ENCODE peak calls at places on chromosome 16, in nine cellular contexts. E is neuronal stem cell, L is RWPE2, Y is fibroblast of lung, J is testis, V is HCT116, C is kidney, T is OCI-LY7, H is GM23248. Z is an unnamed sample. For H3K4me1 and H3K36me3, the result is how much of the 10 kb centered on the place peaks cover.

GRCh38 chr16:90019543-90020259 is 445 bp upstream of the DBNDD1 start:
- DNase-seq in E (peak), L (no peak), Y (peak), J (peak), V (no peak), C (no peak), T (peak), H (peak), Z (no peak)

GRCh38 chr16:89140401-89140800 is 31.1 kb upstream of the CDH15 start:
- DNase-seq in E (no peak), L (peak), Y (no peak), J (no peak), V (no peak), C (no peak), T (no peak), H (no peak), Z (no peak)

GRCh38 chr16:66248096-66248495 is 118.4 kb upstream of the CDH5 start:
- DNase-seq in E (no peak), L (no peak), Y (peak), J (peak), V (no peak), C (peak), T (no peak), H (peak), Z (peak)

GRCh38 chr16:52498640-52499039 is 48.3 kb downstream of the TOX3 start:
- DNase-seq in E (no peak), L (no peak), Y (peak), J (no peak), V (no peak), C (no peak), T (no peak), H (no peak), Z (no peak)

GRCh38 chr16:11916524-11917285 is 949 bp upstream of the GSPT1 start:
- DNase-seq in E (no peak), L (no peak), Y (peak), J (no peak), V (no peak), C (no peak), T (no peak), H (peak), Z (peak)

GRCh38 chr16:9527976-9528375 is 436.5 kb downstream of the HAPSTR1 start:
- DNase-seq in E (peak), L (no peak), Y (no peak), J (no peak), V (no peak), C (no peak), T (no peak), H (no peak), Z (no peak)

GRCh38 chr16:4207229-4207628 is 34.7 kb downstream of the SRL start:
- DNase-seq in E (no peak), L (no peak), Y (no peak), J (no peak), V (no peak), C (no peak), T (no peak), H (no peak), Z (no peak)

GRCh38 chr16:19363741-19364140 is 53.9 kb upstream of the TMC5 start:
- DNase-seq in E (no peak), L (no peak), Y (no peak), J (no peak), V (no peak), C (no peak), T (no peak), H (no peak), Z (no peak)

GRCh38 chr16:77307764-77308561 is 108.8 kb downstream of the SYCE1L start:
- DNase-seq in E (no peak), L (no peak), Y (peak), J (no peak), V (no peak), C (no peak), T (no peak), H (peak), Z (peak)

GRCh38 chr16:1832831-1833454 is 5.9 kb downstream of the FAHD1 start:
- DNase-seq in E (no peak), L (no peak), Y (no peak), J (no peak), V (no peak), C (no peak), T (no peak), H (no peak), Z (no peak)

GRCh38 chr16:58638148-58639036 is 8.8 kb upstream of the CNOT1 start:
- DNase-seq in E (no peak), L (peak), Y (peak), J (peak), V (peak), C (peak), T (no peak), H (peak), Z (peak)

GRCh38 chr16:89217388-89218191 is at the start of gene ZNF778:
- DNase-seq in E (peak), L (no peak), Y (peak), J (peak), V (peak), C (peak), T (peak), H (peak), Z (peak)

GRCh38 chr16:17370233-17371013 is 100.3 kb downstream of the XYLT1 start:
- DNase-seq in E (no peak), L (no peak), Y (peak), J (peak), V (no peak), C (no peak), T (peak), H (peak), Z (peak)

GRCh38 chr16:66335704-66336329 is 30.7 kb upstream of the CDH5 start:
- DNase-seq in E (no peak), L (no peak), Y (peak), J (peak), V (no peak), C (no peak), T (no peak), H (no peak), Z (peak)

GRCh38 chr16:58733671-58734458 is at the start of gene GOT2:
- DNase-seq in E (peak), L (peak), Y (peak), J (peak), V (peak), C (peak), T (peak), H (peak), Z (peak)

GRCh38 chr16:81315271-81316175 is 761 bp downstream of the GAN start:
- DNase-seq in E (peak), L (peak), Y (peak), J (peak), V (no peak), C (peak), T (peak), H (peak), Z (peak)

GRCh38 chr16:10584956-10585561 is 4.7 kb upstream of the EMP2 start:
- DNase-seq in E (no peak), L (no peak), Y (peak), J (no peak), V (no peak), C (no peak), T (no peak), H (peak), Z (no peak)

GRCh38 chr16:75252946-75253911 is 1.8 kb upstream of the BCAR1 start:
- DNase-seq in E (peak), L (peak), Y (peak), J (peak), V (no peak), C (peak), T (no peak), H (peak), Z (peak)

GRCh38 chr16:11735801-11736200 is 6.9 kb downstream of the TXNDC11 start:
- DNase-seq in E (no peak), L (no peak), Y (no peak), J (no peak), V (no peak), C (no peak), T (no peak), H (no peak), Z (no peak)

GRCh38 chr16:25735645-25736044 is 43.9 kb downstream of the HS3ST4 start:
- DNase-seq in E (no peak), L (no peak), Y (no peak), J (no peak), V (no peak), C (no peak), T (no peak), H (no peak), Z (no peak)

GRCh38 chr16:75206749-75207451 is at the start of gene CTRB2:
- DNase-seq in E (no peak), L (no peak), Y (no peak), J (no peak), V (no peak), C (peak), T (no peak), H (no peak), Z (no peak)

GRCh38 chr16:87108941-87109340 is 208.3 kb downstream of the C16orf95 start:
- DNase-seq in E (no peak), L (no peak), Y (peak), J (no peak), V (no peak), C (no peak), T (no peak), H (peak), Z (peak)

GRCh38 chr16:11481987-11482386 is 104.7 kb downstream of the LITAF start:
- DNase-seq in E (no peak), L (no peak), Y (no peak), J (no peak), V (no peak), C (no peak), T (no peak), H (peak), Z (peak)

GRCh38 chr16:69476920-69477418 is 52.5 kb downstream of the CYB5B start:
- DNase-seq in E (no peak), L (no peak), Y (peak), J (no peak), V (peak), C (no peak), T (no peak), H (peak), Z (peak)

GRCh38 chr16:86512301-86512859 is 2.1 kb downstream of the FOXF1 start:
- DNase-seq in E (peak), L (peak), Y (peak), J (no peak), V (no peak), C (peak), T (no peak), H (peak), Z (no peak)

GRCh38 chr16:31083981-31084380 is 4.8 kb downstream of the PRSS53 start:
- DNase-seq in E (no peak), L (no peak), Y (no peak), J (no peak), V (no peak), C (no peak), T (no peak), H (no peak), Z (no peak)

GRCh38 chr16:59887856-59888255 is 1153.7 kb upstream of the GOT2 start:
- DNase-seq in E (no peak), L (no peak), Y (peak), J (no peak), V (no peak), C (no peak), T (no peak), H (peak), Z (no peak)

GRCh38 chr16:88543230-88543813 is 26.9 kb upstream of the ZC3H18 start:
- DNase-seq in E (no peak), L (no peak), Y (no peak), J (no peak), V (no peak), C (no peak), T (no peak), H (no peak), Z (no peak)

GRCh38 chr16:53768593-53768992 is 64.6 kb downstream of the FTO start:
- DNase-seq in E (no peak), L (no peak), Y (peak), J (no peak), V (peak), C (no peak), T (no peak), H (peak), Z (peak)
- H3K4me3 ChIP-seq in E (no peak), L (no peak), Y (peak), J (no peak), V (no peak), C (no peak), T (no peak), H (peak), Z (no peak)

GRCh38 chr16:73015612-73016487 is 32.1 kb downstream of the ZFHX3 start:
- DNase-seq in E (no peak), L (peak), Y (no peak), J (no peak), V (peak), C (peak), T (no peak), H (no peak), Z (no peak)

GRCh38 chr16:73011926-73012325 is 36.0 kb downstream of the ZFHX3 start:
- DNase-seq in E (no peak), L (no peak), Y (no peak), J (no peak), V (no peak), C (no peak), T (no peak), H (no peak), Z (no peak)

GRCh38 chr16:73012341-73012740 is 35.6 kb downstream of the ZFHX3 start:
- DNase-seq in E (no peak), L (peak), Y (no peak), J (no peak), V (no peak), C (no peak), T (no peak), H (no peak), Z (no peak)

GRCh38 chr16:73014768-73015167 is 33.2 kb downstream of the ZFHX3 start:
- DNase-seq in E (no peak), L (peak), Y (no peak), J (no peak), V (no peak), C (no peak), T (no peak), H (no peak), Z (no peak)

GRCh38 chr16:73013974-73014373 is 34.0 kb downstream of the ZFHX3 start:
- DNase-seq in E (no peak), L (peak), Y (no peak), J (no peak), V (no peak), C (no peak), T (no peak), H (no peak), Z (no peak)
- H3K4me1 ChIP-seq in E (under half), L (under half), Y (under half), J (under half), V (under half), C (under half), T (under half), H (under half), Z (under half)

GRCh38 chr16:28205117-28205899 is 6.5 kb downstream of the XPO6 start:
- DNase-seq in E (no peak), L (no peak), Y (no peak), J (no peak), V (no peak), C (no peak), T (no peak), H (no peak), Z (no peak)
- H3K36me3 ChIP-seq in E (under half), L (half or more), Y (under half), J (under half), V (under half), C (under half), T (half or more), H (under half), Z (half or more)

GRCh38 chr16:84295203-84295850 is 649 bp downstream of the WFDC1 start:
- DNase-seq in E (no peak), L (no peak), Y (no peak), J (no peak), V (no peak), C (no peak), T (no peak), H (peak), Z (peak)
- H3K4me3 ChIP-seq in E (no peak), L (no peak), Y (no peak), J (peak), V (no peak), C (peak), T (no peak), H (peak), Z (peak)

DNA sequence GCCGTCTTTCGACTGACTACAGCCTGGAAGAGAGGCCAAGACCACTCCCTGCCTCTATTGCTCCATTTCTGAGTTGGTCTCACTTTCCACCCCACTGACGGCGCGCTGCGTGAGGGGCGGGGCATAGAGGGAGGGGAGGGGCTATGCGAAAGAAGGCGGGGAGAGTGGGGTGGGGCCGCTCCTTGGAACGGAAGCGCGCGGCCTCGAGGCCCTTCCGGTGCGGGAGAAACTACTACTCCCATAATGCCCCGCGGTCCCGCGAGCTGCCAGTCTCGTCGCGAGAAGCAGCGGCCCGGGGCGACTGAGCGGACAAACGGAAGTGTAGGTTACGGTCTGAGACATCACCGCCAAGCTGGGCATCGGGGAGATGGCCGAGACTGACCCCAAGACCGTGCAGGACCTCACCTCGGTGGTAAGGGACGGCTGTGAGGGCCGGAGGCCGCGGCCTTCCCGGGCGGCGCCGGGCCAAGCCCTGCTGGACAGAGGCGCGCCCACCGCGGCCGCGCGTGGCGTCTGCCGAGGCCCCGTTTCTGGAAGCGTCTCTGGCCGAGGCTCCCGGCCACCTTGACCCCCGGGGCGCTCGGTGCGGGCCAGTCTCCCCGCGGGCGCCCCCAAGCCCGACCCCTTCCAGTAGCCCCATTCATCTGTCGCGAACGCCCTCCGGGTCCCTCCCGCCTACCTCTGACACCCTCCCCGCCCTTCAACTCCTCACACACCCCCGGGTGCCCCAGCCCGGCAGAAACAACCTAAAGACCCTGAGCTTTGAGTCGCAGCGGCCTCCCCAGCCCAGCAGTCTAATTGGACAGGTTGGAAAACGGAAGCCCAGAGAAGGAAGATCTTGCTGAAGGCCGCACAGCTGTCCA is at the start of gene HSBP1:
- DNase-seq in E (peak), L (peak), Y (peak), J (peak), V (peak), C (peak), T (peak), H (peak), Z (peak)
- H3K4me1 ChIP-seq in E (under half), L (under half), Y (under half), J (under half), V (under half), C (under half), T (under half), H (under half), Z (under half)

Z was measured in SJSA1.